ENCODE peak calls at places on chromosomes 7 and 10, in six cellular contexts. One of them, this sample, is unnamed.

GRCh38 chr10:117929321-117930067 is 117.2 kb downstream of the RAB11FIP2 start:
- DNase-seq in endothelial cell of umbilical vein: no peak
- DNase-seq in GM12878: no peak
- DNase-seq in iPS DF 6.9: no peak
- DNase-seq in right atrium auricular region: no peak
- DNase-seq in CD8-positive, alpha-beta memory T cell: no peak
- DNase-seq in this sample: no peak

GRCh38 chr10:85544956-85545355 is 821.6 kb downstream of the GRID1 start:
- DNase-seq in endothelial cell of umbilical vein: no peak
- DNase-seq in GM12878: no peak
- DNase-seq in iPS DF 6.9: no peak
- DNase-seq in right atrium auricular region: no peak
- DNase-seq in CD8-positive, alpha-beta memory T cell: no peak
- DNase-seq in this sample: no peak

GRCh38 chr10:99374526-99374925 is 45.4 kb downstream of the CNNM1 start:
- DNase-seq in endothelial cell of umbilical vein: peak; percentile 55
- DNase-seq in GM12878: no peak
- DNase-seq in iPS DF 6.9: no peak
- DNase-seq in right atrium auricular region: no peak
- DNase-seq in CD8-positive, alpha-beta memory T cell: no peak
- DNase-seq in this sample: no peak

GRCh38 chr10:47361293-47361692 is 13.1 kb downstream of the RBP3 start:
- DNase-seq in endothelial cell of umbilical vein: peak; percentile 45
- DNase-seq in GM12878: no peak
- DNase-seq in iPS DF 6.9: peak; percentile 57
- DNase-seq in right atrium auricular region: no peak
- DNase-seq in CD8-positive, alpha-beta memory T cell: no peak
- DNase-seq in this sample: no peak

GRCh38 chr10:129888784-129889616 is 75.1 kb downstream of the EBF3 start:
- DNase-seq in endothelial cell of umbilical vein: peak; percentile 2
- DNase-seq in GM12878: no peak
- DNase-seq in iPS DF 6.9: peak; percentile 71
- DNase-seq in right atrium auricular region: peak; percentile 70
- DNase-seq in CD8-positive, alpha-beta memory T cell: peak; percentile 5
- DNase-seq in this sample: peak; percentile 49

GRCh38 chr7:106425017-106425719 is 140.4 kb upstream of the NAMPT start:
- DNase-seq in endothelial cell of umbilical vein: peak; percentile 86
- DNase-seq in GM12878: peak; percentile 93
- DNase-seq in iPS DF 6.9: no peak
- DNase-seq in right atrium auricular region: peak; percentile 94
- DNase-seq in CD8-positive, alpha-beta memory T cell: no peak
- DNase-seq in this sample: peak; percentile 66

GRCh38 chr10:43076876-43077420 is at the start of gene RET:
- DNase-seq in endothelial cell of umbilical vein: no peak
- DNase-seq in GM12878: no peak
- DNase-seq in iPS DF 6.9: no peak
- DNase-seq in right atrium auricular region: no peak
- DNase-seq in CD8-positive, alpha-beta memory T cell: no peak
- DNase-seq in this sample: no peak

GRCh38 chr10:97065128-97065527 is 120.6 kb downstream of the SLIT1 start:
- DNase-seq in endothelial cell of umbilical vein: no peak
- DNase-seq in GM12878: no peak
- DNase-seq in iPS DF 6.9: no peak
- DNase-seq in right atrium auricular region: no peak
- DNase-seq in CD8-positive, alpha-beta memory T cell: no peak
- DNase-seq in this sample: no peak

GRCh38 chr10:82742478-82742877 is 867.5 kb downstream of the NRG3 start:
- DNase-seq in endothelial cell of umbilical vein: peak; percentile 83
- DNase-seq in GM12878: no peak
- DNase-seq in iPS DF 6.9: no peak
- DNase-seq in right atrium auricular region: no peak
- DNase-seq in CD8-positive, alpha-beta memory T cell: no peak
- DNase-seq in this sample: no peak

GRCh38 chr7:155645652-155646051 is 1.2 kb downstream of the RBM33 start:
- DNase-seq in endothelial cell of umbilical vein: peak; percentile 19
- DNase-seq in GM12878: no peak
- DNase-seq in iPS DF 6.9: no peak
- DNase-seq in right atrium auricular region: no peak
- DNase-seq in CD8-positive, alpha-beta memory T cell: no peak
- DNase-seq in this sample: no peak

GRCh38 chr10:78139336-78139735 is 105.7 kb downstream of the RPS24 start:
- DNase-seq in endothelial cell of umbilical vein: no peak
- DNase-seq in GM12878: no peak
- DNase-seq in iPS DF 6.9: no peak
- DNase-seq in right atrium auricular region: no peak
- DNase-seq in CD8-positive, alpha-beta memory T cell: no peak
- DNase-seq in this sample: no peak

GRCh38 chr10:132547421-132547861 is 9.9 kb downstream of the INPP5A start:
- DNase-seq in endothelial cell of umbilical vein: no peak
- DNase-seq in GM12878: no peak
- DNase-seq in iPS DF 6.9: no peak
- DNase-seq in right atrium auricular region: no peak
- DNase-seq in CD8-positive, alpha-beta memory T cell: no peak
- DNase-seq in this sample: peak; percentile 31

GRCh38 chr7:69256634-69257081 is 341.6 kb upstream of the AUTS2 start:
- DNase-seq in endothelial cell of umbilical vein: no peak
- DNase-seq in GM12878: no peak
- DNase-seq in iPS DF 6.9: no peak
- DNase-seq in right atrium auricular region: peak; percentile 78
- DNase-seq in CD8-positive, alpha-beta memory T cell: no peak
- DNase-seq in this sample: no peak

GRCh38 chr7:136030867-136031318 is 53.7 kb upstream of the MTPN start:
- DNase-seq in endothelial cell of umbilical vein: no peak
- DNase-seq in GM12878: peak; percentile 37
- DNase-seq in iPS DF 6.9: no peak
- DNase-seq in right atrium auricular region: no peak
- DNase-seq in CD8-positive, alpha-beta memory T cell: no peak
- DNase-seq in this sample: no peak
- H3K27ac ChIP-seq in endothelial cell of umbilical vein: no peak overlapping the region
- H3K27ac ChIP-seq in GM12878: no peak overlapping the region
- H3K27ac ChIP-seq in iPS DF 6.9: no peak overlapping the region
- H3K27ac ChIP-seq in right atrium auricular region: no peak overlapping the region
- H3K27ac ChIP-seq in CD8-positive, alpha-beta memory T cell: no peak overlapping the region
- H3K27ac ChIP-seq in this sample: no peak overlapping the region

DNA sequence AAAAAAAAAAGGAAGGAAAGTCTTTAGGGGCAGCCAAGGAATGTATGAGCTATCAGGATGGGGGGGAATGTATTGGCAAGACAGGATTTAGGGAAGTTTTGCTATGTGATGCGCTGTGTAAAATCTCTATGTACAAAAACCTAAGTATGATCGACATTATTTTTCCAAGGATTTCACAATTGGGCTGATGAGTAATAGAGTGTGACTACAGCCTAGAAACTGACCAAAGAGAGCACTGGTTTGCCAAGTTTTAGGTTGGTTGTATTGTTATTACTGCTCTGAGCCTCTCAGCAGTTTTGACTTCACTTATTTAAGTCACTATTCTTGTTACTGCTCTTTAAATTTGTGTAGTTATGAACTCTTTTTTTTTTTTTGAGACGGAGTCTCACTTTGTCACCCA is 107.3 kb downstream of the NRCAM start:
- DNase-seq in endothelial cell of umbilical vein: no peak
- DNase-seq in GM12878: no peak
- DNase-seq in iPS DF 6.9: no peak
- DNase-seq in right atrium auricular region: no peak
- DNase-seq in CD8-positive, alpha-beta memory T cell: no peak
- DNase-seq in this sample: no peak
- H3K4me1 ChIP-seq in endothelial cell of umbilical vein: peaks cover 7% of the 10 kb centered on the region
- H3K4me1 ChIP-seq in GM12878: no peaks in the 10 kb centered on the region
- H3K4me1 ChIP-seq in iPS DF 6.9: peaks cover 4% of the 10 kb centered on the region
- H3K4me1 ChIP-seq in right atrium auricular region: no peaks in the 10 kb centered on the region
- H3K4me1 ChIP-seq in CD8-positive, alpha-beta memory T cell: no peaks in the 10 kb centered on the region
- H3K4me1 ChIP-seq in this sample: no peaks in the 10 kb centered on the region

GRCh38 chr7:74656421-74656910 is 1.1 kb upstream of the GTF2I start:
- DNase-seq in endothelial cell of umbilical vein: peak; percentile 52
- DNase-seq in GM12878: no peak
- DNase-seq in iPS DF 6.9: no peak
- DNase-seq in right atrium auricular region: peak; percentile 72
- DNase-seq in CD8-positive, alpha-beta memory T cell: peak; percentile 50
- DNase-seq in this sample: peak; percentile 55

GRCh38 chr7:74656911-74657691 is 417 bp upstream of the GTF2I start:
- DNase-seq in endothelial cell of umbilical vein: peak; percentile 97
- DNase-seq in GM12878: peak; percentile 86
- DNase-seq in iPS DF 6.9: peak; percentile 92
- DNase-seq in right atrium auricular region: peak; percentile 99
- DNase-seq in CD8-positive, alpha-beta memory T cell: peak; percentile 96
- DNase-seq in this sample: peak; percentile 99

GRCh38 chr7:74654811-74655210 is 2.7 kb upstream of the GTF2I start:
- DNase-seq in endothelial cell of umbilical vein: no peak
- DNase-seq in GM12878: no peak
- DNase-seq in iPS DF 6.9: no peak
- DNase-seq in right atrium auricular region: no peak
- DNase-seq in CD8-positive, alpha-beta memory T cell: no peak
- DNase-seq in this sample: no peak

GRCh38 chr7:74655324-74655723 is 2.2 kb upstream of the GTF2I start:
- DNase-seq in endothelial cell of umbilical vein: no peak
- DNase-seq in GM12878: no peak
- DNase-seq in iPS DF 6.9: no peak
- DNase-seq in right atrium auricular region: no peak
- DNase-seq in CD8-positive, alpha-beta memory T cell: no peak
- DNase-seq in this sample: no peak

DNA sequence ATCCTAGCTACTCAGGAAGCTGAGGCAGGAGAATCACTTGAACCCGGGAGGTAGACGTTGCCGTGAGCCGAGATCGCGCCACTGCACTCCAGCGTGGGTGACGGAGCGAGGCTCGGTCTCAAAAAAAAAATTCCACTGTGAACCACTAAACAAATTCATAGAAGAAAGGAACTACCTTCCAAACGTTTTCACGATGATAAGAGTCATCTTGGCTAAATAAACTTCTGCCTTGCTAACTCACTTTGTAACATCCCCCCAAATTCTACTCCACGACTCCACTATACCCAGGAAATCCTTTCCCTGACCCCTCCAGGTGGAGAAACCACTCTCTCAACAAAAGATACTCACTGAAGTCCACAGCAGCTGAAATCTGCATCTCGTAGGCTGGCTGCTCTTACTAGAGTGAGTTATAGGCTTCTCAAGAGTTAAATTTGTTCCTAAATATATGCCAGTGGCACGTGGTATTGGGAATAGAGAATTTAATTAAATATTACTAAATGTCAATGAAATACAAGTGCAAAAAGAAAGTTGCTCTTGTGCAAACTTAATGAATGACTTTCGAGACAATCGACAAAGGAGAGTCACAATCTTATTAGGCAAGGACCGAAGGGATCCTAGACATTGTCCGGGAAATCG is 1.6 kb upstream of the GTF2I start:
- DNase-seq in endothelial cell of umbilical vein: no peak
- DNase-seq in GM12878: no peak
- DNase-seq in iPS DF 6.9: no peak
- DNase-seq in right atrium auricular region: no peak
- DNase-seq in CD8-positive, alpha-beta memory T cell: no peak
- DNase-seq in this sample: no peak
- H3K4me3 ChIP-seq in endothelial cell of umbilical vein: peak overlapping the region; percentile 56
- H3K4me3 ChIP-seq in GM12878: peak overlapping the region; percentile 63
- H3K4me3 ChIP-seq in iPS DF 6.9: no peak overlapping the region
- H3K4me3 ChIP-seq in right atrium auricular region: peak overlapping the region; percentile 82
- H3K4me3 ChIP-seq in CD8-positive, alpha-beta memory T cell: peak overlapping the region; percentile 48
- H3K4me3 ChIP-seq in this sample: peak overlapping the region; percentile 54

GRCh38 chr10:69229565-69229886 is 9.4 kb downstream of the HKDC1 start:
- DNase-seq in endothelial cell of umbilical vein: no peak
- DNase-seq in GM12878: no peak
- DNase-seq in iPS DF 6.9: no peak
- DNase-seq in right atrium auricular region: no peak
- DNase-seq in CD8-positive, alpha-beta memory T cell: no peak
- DNase-seq in this sample: no peak
- H3K27ac ChIP-seq in endothelial cell of umbilical vein: no peak overlapping the region
- H3K27ac ChIP-seq in GM12878: peak overlapping the region; percentile 87
- H3K27ac ChIP-seq in iPS DF 6.9: no peak overlapping the region
- H3K27ac ChIP-seq in right atrium auricular region: no peak overlapping the region
- H3K27ac ChIP-seq in CD8-positive, alpha-beta memory T cell: peak overlapping the region; percentile 74
- H3K27ac ChIP-seq in this sample: no peak overlapping the region

GRCh38 chr10:95297402-95297801 is 6.6 kb upstream of the PDLIM1 start:
- DNase-seq in endothelial cell of umbilical vein: no peak
- DNase-seq in GM12878: no peak
- DNase-seq in iPS DF 6.9: no peak
- DNase-seq in right atrium auricular region: no peak
- DNase-seq in CD8-positive, alpha-beta memory T cell: no peak
- DNase-seq in this sample: no peak

GRCh38 chr10:95296764-95297163 is 6.0 kb upstream of the PDLIM1 start:
- DNase-seq in endothelial cell of umbilical vein: no peak
- DNase-seq in GM12878: no peak
- DNase-seq in iPS DF 6.9: no peak
- DNase-seq in right atrium auricular region: no peak
- DNase-seq in CD8-positive, alpha-beta memory T cell: no peak
- DNase-seq in this sample: no peak

GRCh38 chr10:95290801-95291633 is at the start of gene PDLIM1:
- DNase-seq in endothelial cell of umbilical vein: peak; percentile 58
- DNase-seq in GM12878: no peak
- DNase-seq in iPS DF 6.9: no peak
- DNase-seq in right atrium auricular region: peak; percentile 72
- DNase-seq in CD8-positive, alpha-beta memory T cell: peak; percentile 8
- DNase-seq in this sample: peak; percentile 42

GRCh38 chr10:95291634-95292039 is 834 bp upstream of the PDLIM1 start:
- DNase-seq in endothelial cell of umbilical vein: no peak
- DNase-seq in GM12878: no peak
- DNase-seq in iPS DF 6.9: no peak
- DNase-seq in right atrium auricular region: no peak
- DNase-seq in CD8-positive, alpha-beta memory T cell: no peak
- DNase-seq in this sample: no peak

GRCh38 chr10:95295031-95295755 is 4.4 kb upstream of the PDLIM1 start:
- DNase-seq in endothelial cell of umbilical vein: peak; percentile 61
- DNase-seq in GM12878: peak; percentile 96
- DNase-seq in iPS DF 6.9: no peak
- DNase-seq in right atrium auricular region: no peak
- DNase-seq in CD8-positive, alpha-beta memory T cell: peak; percentile 4
- DNase-seq in this sample: no peak
- H3K4me1 ChIP-seq in endothelial cell of umbilical vein: peaks cover 10% of the 10 kb centered on the region
- H3K4me1 ChIP-seq in GM12878: peaks cover 65% of the 10 kb centered on the region
- H3K4me1 ChIP-seq in iPS DF 6.9: peaks cover 5% of the 10 kb centered on the region
- H3K4me1 ChIP-seq in right atrium auricular region: no peaks in the 10 kb centered on the region
- H3K4me1 ChIP-seq in CD8-positive, alpha-beta memory T cell: peaks cover 15% of the 10 kb centered on the region
- H3K4me1 ChIP-seq in this sample: no peaks in the 10 kb centered on the region

DNA sequence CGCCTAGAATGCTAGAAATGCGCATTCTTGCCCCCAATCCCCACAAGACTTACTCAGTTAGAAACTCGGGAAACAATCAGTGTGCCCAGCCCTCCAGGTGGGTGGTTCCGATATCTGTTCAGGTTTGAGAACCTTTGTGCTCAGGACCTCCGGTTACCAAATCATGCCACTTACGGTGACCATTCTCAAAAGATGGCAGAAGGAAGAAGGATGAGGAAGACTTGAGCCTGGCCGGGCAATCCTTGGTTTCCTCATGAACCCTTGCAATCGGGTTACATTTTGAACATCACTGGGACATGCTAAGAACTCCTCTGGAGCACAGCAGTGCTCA is 52.1 kb downstream of the RBM17 start:
- DNase-seq in endothelial cell of umbilical vein: no peak
- DNase-seq in GM12878: no peak
- DNase-seq in iPS DF 6.9: no peak
- DNase-seq in right atrium auricular region: no peak
- DNase-seq in CD8-positive, alpha-beta memory T cell: no peak
- DNase-seq in this sample: no peak
- H3K4me3 ChIP-seq in endothelial cell of umbilical vein: no peak overlapping the region
- H3K4me3 ChIP-seq in GM12878: peak overlapping the region; percentile 52
- H3K4me3 ChIP-seq in iPS DF 6.9: no peak overlapping the region
- H3K4me3 ChIP-seq in right atrium auricular region: no peak overlapping the region
- H3K4me3 ChIP-seq in CD8-positive, alpha-beta memory T cell: peak overlapping the region; percentile 41
- H3K4me3 ChIP-seq in this sample: no peak overlapping the region

DNA sequence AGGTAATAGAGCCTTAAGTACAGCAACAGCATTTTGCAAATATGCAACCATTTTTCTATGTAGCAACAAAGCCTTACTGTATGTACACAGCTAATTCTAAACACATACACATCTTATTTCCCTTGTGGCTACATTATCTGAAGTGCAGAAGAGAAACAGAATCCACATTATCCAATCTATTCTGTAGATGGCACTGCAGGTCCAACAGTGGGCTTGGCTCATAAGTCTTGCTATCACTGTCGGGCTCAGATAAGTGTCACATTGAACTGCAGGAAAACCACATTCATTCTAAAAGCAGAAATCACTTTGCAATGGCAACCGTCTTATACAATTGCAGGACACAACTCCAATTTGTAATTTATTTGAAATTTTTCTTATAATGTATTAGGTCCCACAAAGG is 109.8 kb upstream of the NOBOX start:
- DNase-seq in endothelial cell of umbilical vein: peak; percentile 65
- DNase-seq in GM12878: peak; percentile 11
- DNase-seq in iPS DF 6.9: no peak
- DNase-seq in right atrium auricular region: no peak
- DNase-seq in CD8-positive, alpha-beta memory T cell: no peak
- DNase-seq in this sample: no peak
- H3K27ac ChIP-seq in endothelial cell of umbilical vein: no peak overlapping the region
- H3K27ac ChIP-seq in GM12878: no peak overlapping the region
- H3K27ac ChIP-seq in iPS DF 6.9: no peak overlapping the region
- H3K27ac ChIP-seq in right atrium auricular region: no peak overlapping the region
- H3K27ac ChIP-seq in CD8-positive, alpha-beta memory T cell: no peak overlapping the region
- H3K27ac ChIP-seq in this sample: no peak overlapping the region